ENCODE peak calls at places on chromosomes 6 and 20, in four cellular contexts. E is upper lobe of right lung, U is pancreas, G is IMR-90. M is an unnamed sample.

GRCh38 chr6:13190391-13190790 is 137.9 kb downstream of the TBC1D7 start:
- DNase-seq in E (no peak), U (no peak), G (no peak), M (no peak)

GRCh38 chr6:146865756-146866266 is 267.0 kb downstream of the ADGB start:
- DNase-seq in E (no peak), U (no peak), G (no peak), M (peak)

GRCh38 chr6:150723857-150724256 is 124.2 kb downstream of the PLEKHG1 start:
- DNase-seq in E (no peak), U (no peak), G (no peak), M (no peak)

GRCh38 chr6:170295519-170296422 is 4.9 kb upstream of the DLL1 start:
- DNase-seq in E (no peak), U (no peak), G (no peak), M (no peak)

GRCh38 chr6:30612687-30613248 is 4.3 kb downstream of the PPP1R10 start:
- DNase-seq in E (no peak), U (no peak), G (peak), M (peak)

GRCh38 chr6:80143312-80143960 is 37.0 kb downstream of the BCKDHB start:
- DNase-seq in E (no peak), U (peak), G (peak), M (peak)

GRCh38 chr6:161654209-161654608 is 380.3 kb upstream of the AGPAT4 start:
- DNase-seq in E (no peak), U (no peak), G (no peak), M (no peak)

GRCh38 chr20:10513931-10514575 is 78.9 kb downstream of the SLX4IP start:
- DNase-seq in E (no peak), U (no peak), G (no peak), M (peak)

GRCh38 chr20:6311841-6312655 is 189.2 kb upstream of the FERMT1 start:
- DNase-seq in E (no peak), U (no peak), G (no peak), M (no peak)

GRCh38 chr20:44326391-44327159 is 10.3 kb upstream of the R3HDML start:
- DNase-seq in E (peak), U (peak), G (no peak), M (no peak)

GRCh38 chr6:158799051-158799792 is 19.9 kb downstream of the EZR start:
- DNase-seq in E (no peak), U (peak), G (peak), M (peak)

GRCh38 chr20:48142258-48142657 is 357.0 kb upstream of the SULF2 start:
- DNase-seq in E (no peak), U (no peak), G (no peak), M (no peak)

GRCh38 chr6:43391448-43392031 is 22.1 kb upstream of the ZNF318 start:
- DNase-seq in E (no peak), U (no peak), G (no peak), M (peak)

GRCh38 chr20:22763257-22763906 is 179.0 kb upstream of the FOXA2 start:
- DNase-seq in E (no peak), U (no peak), G (no peak), M (peak)

GRCh38 chr6:16409531-16410441 is 171.4 kb downstream of the GMPR start:
- DNase-seq in E (peak), U (peak), G (peak), M (peak)

GRCh38 chr6:154995241-154996162 is at the start of gene TIAM2:
- DNase-seq in E (no peak), U (peak), G (no peak), M (peak)

GRCh38 chr20:23009636-23010035 is 25.5 kb upstream of the SSTR4 start:
- DNase-seq in E (no peak), U (no peak), G (no peak), M (no peak)

GRCh38 chr20:40336034-40336433 is 353.0 kb downstream of the MAFB start:
- DNase-seq in E (no peak), U (no peak), G (no peak), M (no peak)

GRCh38 chr6:168515376-168515775 is 74.4 kb downstream of the SMOC2 start:
- DNase-seq in E (no peak), U (no peak), G (no peak), M (no peak)

GRCh38 chr6:131116755-131117360 is 18.4 kb upstream of the AKAP7 start:
- DNase-seq in E (no peak), U (no peak), G (peak), M (peak)

GRCh38 chr6:106692112-106692822 is 62.9 kb downstream of the QRSL1 start:
- DNase-seq in E (no peak), U (no peak), G (peak), M (peak)

GRCh38 chr6:11536795-11537194 is 754 bp upstream of the TMEM170B start:
- DNase-seq in E (no peak), U (peak), G (no peak), M (no peak)

GRCh38 chr20:48933017-48933766 is 11.7 kb downstream of the ARFGEF2 start:
- DNase-seq in E (peak), U (no peak), G (no peak), M (no peak)

GRCh38 chr6:33279971-33280511 is 3.1 kb downstream of the B3GALT4 start:
- DNase-seq in E (no peak), U (no peak), G (peak), M (peak)

GRCh38 chr20:41654884-41655283 is 36.7 kb upstream of the CHD6 start:
- DNase-seq in E (no peak), U (no peak), G (peak), M (peak)

GRCh38 chr6:52324239-52324638 is 37.7 kb upstream of the PAQR8 start:
- DNase-seq in E (no peak), U (no peak), G (no peak), M (no peak)

GRCh38 chr6:163793584-163793983 is 379.1 kb downstream of the QKI start:
- DNase-seq in E (no peak), U (no peak), G (peak), M (peak)

GRCh38 chr20:7520361-7520760 is 419.9 kb downstream of the HAO1 start:
- DNase-seq in E (no peak), U (no peak), G (no peak), M (no peak)

GRCh38 chr20:57662028-57662312 is 41.7 kb upstream of the ZBP1 start:
- DNase-seq in E (peak), U (no peak), G (no peak), M (no peak)

DNA sequence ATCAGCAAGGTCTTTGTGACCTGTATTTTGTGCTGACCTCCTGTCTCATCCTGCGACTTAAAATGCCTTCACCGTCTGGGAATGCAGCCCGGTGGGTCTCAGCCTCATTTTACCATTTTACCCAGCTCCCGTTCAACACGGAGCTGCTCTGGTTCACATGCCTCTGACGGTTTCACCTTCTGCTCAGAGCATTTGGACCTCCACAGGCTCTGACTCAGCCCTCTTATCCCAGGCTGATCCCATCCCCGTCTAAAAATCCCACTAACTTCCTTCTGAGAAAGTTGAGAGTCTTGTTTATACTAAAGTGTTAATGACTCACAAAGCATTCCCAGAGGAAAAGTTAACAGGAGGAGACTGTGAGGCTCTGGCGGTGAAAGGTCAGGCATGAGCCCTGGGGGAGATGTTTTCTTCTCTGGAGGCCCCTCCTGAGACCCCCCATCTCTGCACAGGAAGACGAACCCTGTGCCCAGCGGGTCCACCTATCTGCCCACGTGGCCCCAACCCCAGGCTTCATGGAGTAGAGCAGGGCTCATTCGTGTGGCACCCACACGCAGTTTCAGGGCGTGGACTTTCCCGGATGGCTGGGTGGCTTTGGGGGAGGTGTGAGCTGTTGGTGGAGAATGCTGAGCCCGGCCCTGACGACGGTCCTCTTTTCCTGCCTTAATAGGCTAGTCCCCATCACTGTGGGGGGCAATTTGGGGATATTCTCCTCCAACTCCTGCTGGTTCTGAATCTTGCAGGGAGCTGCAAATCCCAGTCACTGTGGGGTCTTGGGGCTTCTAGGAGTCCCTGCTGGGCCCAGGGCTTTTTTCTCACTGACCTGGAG is 3.3 kb upstream of the BIRC7 start:
- DNase-seq in E (no peak), U (no peak), G (peak), M (peak)
- H3K4me3 ChIP-seq in E (no peak), U (no peak), G (no peak), M (peak)

DNA sequence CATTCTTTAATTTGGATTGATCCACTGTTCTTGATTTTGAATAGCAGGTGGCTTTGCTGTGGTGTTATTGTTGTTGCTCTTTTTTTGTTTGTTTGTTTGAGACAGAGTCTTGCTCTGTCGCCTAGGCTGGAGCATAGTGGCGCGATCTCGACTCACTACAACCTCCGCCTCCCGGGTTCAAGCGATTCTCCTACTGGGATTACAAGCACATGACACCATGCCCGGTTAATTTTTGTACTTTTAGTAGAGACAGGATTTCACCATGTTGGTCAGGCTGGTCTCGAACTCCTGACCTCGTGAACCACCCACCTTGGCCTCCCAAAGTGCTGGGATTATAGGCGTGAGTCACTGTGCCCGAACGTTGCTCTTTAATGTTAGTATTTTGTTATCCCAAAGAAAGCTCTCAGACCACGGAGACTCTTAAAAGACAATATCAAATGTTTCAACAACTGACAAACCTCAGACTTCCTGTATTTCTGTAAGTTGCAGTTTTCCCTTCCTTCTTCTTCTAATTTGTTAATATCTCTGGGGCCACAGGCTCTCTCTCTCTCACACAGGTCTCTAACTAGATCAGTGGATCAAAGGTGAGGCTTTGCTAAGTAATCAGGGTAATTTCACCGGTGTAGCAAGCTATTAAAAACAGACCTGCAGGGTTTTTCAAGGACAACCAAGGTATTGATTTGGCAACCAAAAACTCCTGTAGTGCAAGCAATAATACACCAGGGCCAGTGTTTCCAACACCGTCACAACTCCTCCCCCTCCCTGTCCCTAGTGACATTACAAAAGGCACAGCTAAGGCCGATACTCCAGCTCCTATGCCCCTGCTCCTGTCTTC is 48.8 kb upstream of the ZNF217 start:
- DNase-seq in E (no peak), U (no peak), G (peak), M (peak)
- TF ChIP-seq CTCF in E (no peak), U (peak), G (no peak), M (no peak)

GRCh38 chr6:54050750-54051149 is 60.5 kb upstream of the MLIP start:
- DNase-seq in E (no peak), U (no peak), G (no peak), M (peak)

GRCh38 chr6:54056105-54056504 is 55.1 kb upstream of the MLIP start:
- DNase-seq in E (no peak), U (no peak), G (no peak), M (no peak)

GRCh38 chr6:54057068-54057467 is 54.2 kb upstream of the MLIP start:
- DNase-seq in E (no peak), U (no peak), G (no peak), M (no peak)

GRCh38 chr6:54058236-54058635 is 53.0 kb upstream of the MLIP start:
- DNase-seq in E (no peak), U (no peak), G (no peak), M (peak)

GRCh38 chr6:54053893-54054391 is 57.3 kb upstream of the MLIP start:
- DNase-seq in E (no peak), U (no peak), G (peak), M (peak)
- H3K4me3 ChIP-seq in E (no peak), U (no peak), G (no peak), M (peak)

GRCh38 chr6:166951670-166952060 is 4.7 kb downstream of the RNASET2 start:
- DNase-seq in E (no peak), U (no peak), G (no peak), M (no peak)
- TF ChIP-seq CTCF in E (no peak), U (peak), G (no peak), M (no peak)

GRCh38 chr6:46521464-46521971 is 30.3 kb upstream of the RCAN2 start:
- DNase-seq in E (no peak), U (no peak), G (peak), M (no peak)

GRCh38 chr6:46528956-46529750 is 37.9 kb upstream of the RCAN2 start:
- DNase-seq in E (no peak), U (no peak), G (no peak), M (no peak)

GRCh38 chr6:46525583-46525982 is 34.3 kb upstream of the RCAN2 start:
- DNase-seq in E (no peak), U (no peak), G (no peak), M (no peak)

GRCh38 chr6:46526607-46527006 is 35.4 kb upstream of the RCAN2 start:
- DNase-seq in E (no peak), U (no peak), G (no peak), M (no peak)
- H3K4me3 ChIP-seq in E (no peak), U (no peak), G (no peak), M (no peak)

GRCh38 chr6:89281779-89282246 is 33.3 kb downstream of the GABRR2 start:
- DNase-seq in E (no peak), U (no peak), G (peak), M (peak)
- TF ChIP-seq CTCF in E (peak), U (no peak), G (peak), M (peak)

GRCh38 chr6:134584809-134585528 is 267.1 kb upstream of the SGK1 start:
- DNase-seq in E (no peak), U (no peak), G (no peak), M (peak)

GRCh38 chr6:134590449-134590848 is 272.5 kb upstream of the SGK1 start:
- DNase-seq in E (no peak), U (no peak), G (peak), M (peak)

GRCh38 chr6:134589512-134589911 is 271.6 kb upstream of the SGK1 start:
- DNase-seq in E (no peak), U (no peak), G (peak), M (peak)

GRCh38 chr6:134588267-134588666 is 270.4 kb upstream of the SGK1 start:
- DNase-seq in E (no peak), U (no peak), G (no peak), M (no peak)

GRCh38 chr6:134585529-134585873 is 267.6 kb upstream of the SGK1 start:
- DNase-seq in E (no peak), U (no peak), G (no peak), M (no peak)
- H3K4me3 ChIP-seq in E (no peak), U (no peak), G (no peak), M (no peak)